ENCODE peak calls at places on chromosome 22, in ten cellular contexts. H, P, Y, W, Z, D, C, U, B and O are unnamed samples.

GRCh38 chr22:44472583-44472982 is 25.4 kb downstream of the RTL6 start:
- DNase-seq in W (no peak), P (no peak), Y (no peak), U (no peak), C (no peak), H (no peak), D (no peak), B (no peak), Z (no peak), O (no peak)

GRCh38 chr22:35392357-35392756 is 7.6 kb upstream of the MCM5 start:
- DNase-seq in C (no peak), H (no peak), Y (no peak), Z (no peak), D (no peak), B (no peak), W (peak; percentile 70), U (peak; percentile 72), P (no peak), O (no peak)

GRCh38 chr22:49735411-49736311 is 92.0 kb downstream of the BRD1 start:
- DNase-seq in D (no peak), Z (no peak), U (no peak), C (peak; percentile 88), B (no peak), H (no peak), W (peak; percentile 36), Y (peak; percentile 47), P (no peak), O (no peak)

GRCh38 chr22:30481711-30482110 is 9.9 kb upstream of the SEC14L3 start:
- DNase-seq in H (no peak), D (no peak), C (no peak), Y (no peak), W (no peak), U (no peak), P (no peak), Z (no peak), B (no peak), O (no peak)

GRCh38 chr22:47329727-47330653 is 567.5 kb downstream of the TBC1D22A start:
- DNase-seq in Y (no peak), C (no peak), W (no peak), P (no peak), Z (no peak), B (no peak), H (no peak), U (no peak), D (no peak), O (no peak)

GRCh38 chr22:32897400-32897799 is 95.9 kb downstream of the TIMP3 start:
- DNase-seq in B (no peak), Y (no peak), H (no peak), U (no peak), C (no peak), Z (no peak), D (no peak), W (no peak), P (no peak), O (peak; percentile 43)

GRCh38 chr22:29994941-29995340 is 85.3 kb upstream of the HORMAD2 start:
- DNase-seq in U (no peak), D (no peak), Y (no peak), Z (no peak), B (no peak), H (no peak), P (no peak), W (no peak), C (no peak), O (no peak)

GRCh38 chr22:37623075-37624016 is 14.7 kb downstream of the GGA1 start:
- DNase-seq in Z (peak; percentile 88), P (peak; percentile 72), U (peak; percentile 76), C (peak; percentile 86), Y (peak; percentile 85), D (no peak), H (peak; percentile 60), W (no peak), B (peak; percentile 83), O (peak; percentile 77)

GRCh38 chr22:39209756-39210155 is 35.0 kb downstream of the PDGFB start:
- DNase-seq in C (no peak), Y (peak; percentile 48), Z (no peak), W (no peak), H (peak; percentile 40), B (peak; percentile 32), P (no peak), U (no peak), D (no peak), O (no peak)

GRCh38 chr22:25358421-25359170 is 139.2 kb downstream of the CRYBB2 start:
- DNase-seq in Y (peak; percentile 40), B (no peak), H (no peak), C (no peak), D (no peak), Z (peak; percentile 32), P (no peak), W (peak; percentile 39), U (no peak), O (no peak)

GRCh38 chr22:24772493-24773220 is 1.9 kb downstream of the PIWIL3 start:
- DNase-seq in C (peak; percentile 83), H (no peak), W (no peak), P (no peak), Z (no peak), U (no peak), Y (no peak), B (no peak), D (peak; percentile 61), O (no peak)

GRCh38 chr22:48871176-48871840 is 956.4 kb downstream of the BRD1 start:
- DNase-seq in H (no peak), B (peak; percentile 18), W (peak; percentile 35), U (no peak), C (no peak), Y (peak; percentile 57), Z (no peak), D (no peak), P (no peak), O (no peak)

GRCh38 chr22:17087176-17088131 is 2.7 kb downstream of the IL17RA start:
- DNase-seq in D (no peak), C (no peak), B (no peak), Z (no peak), P (peak; percentile 81), U (no peak), H (no peak), W (peak; percentile 47), Y (peak; percentile 50), O (peak; percentile 69)

DNA sequence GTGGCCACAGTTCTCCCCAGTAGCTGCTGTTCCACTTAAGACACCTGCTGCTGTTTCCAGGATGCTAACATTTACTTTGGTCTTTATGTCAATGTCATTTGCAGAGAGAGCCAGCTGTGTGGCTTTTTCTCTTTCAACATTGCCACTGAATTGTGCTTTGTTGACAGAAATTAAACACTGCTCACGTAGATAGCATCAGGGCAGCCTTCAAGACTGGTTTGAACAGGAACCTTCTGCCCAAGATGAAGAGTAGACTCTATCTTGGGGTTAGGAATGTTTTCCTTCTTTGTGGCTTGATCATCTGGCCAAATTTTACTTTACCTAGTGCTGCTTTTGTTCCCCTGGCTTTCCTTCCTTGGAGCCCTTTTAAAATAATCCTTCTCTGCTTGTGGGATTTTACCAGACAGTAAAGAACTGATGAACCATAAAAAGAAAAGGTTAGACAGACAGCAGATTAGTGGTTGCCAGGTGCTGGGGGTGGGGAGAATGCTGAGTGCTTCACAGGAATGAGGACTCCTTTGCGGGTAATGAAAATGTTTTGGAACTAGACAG is 22.6 kb upstream of the XBP1 start:
- DNase-seq in U (peak; percentile 23), Y (no peak), P (peak; percentile 83), B (no peak), D (no peak), H (peak; percentile 64), C (peak; percentile 71), W (no peak), Z (no peak), O (no peak)
- H3K4me1 ChIP-seq in U (peaks cover 26% of the 10 kb centered on the region), Y (no peaks in the 10 kb centered on the region), P (peaks cover 53% of the 10 kb centered on the region), B (peaks cover 23% of the 10 kb centered on the region), D (peaks cover 3% of the 10 kb centered on the region), H (peaks cover 75% of the 10 kb centered on the region), C (peaks cover 22% of the 10 kb centered on the region), W (peaks cover 48% of the 10 kb centered on the region), Z (peaks cover 6% of the 10 kb centered on the region), O (no peaks in the 10 kb centered on the region)

GRCh38 chr22:36471341-36471821 is 10.1 kb downstream of the TXN2 start:
- DNase-seq in Y (peak; percentile 84), D (no peak), H (no peak), Z (peak; percentile 25), W (no peak), B (no peak), U (no peak), C (no peak), P (no peak), O (peak; percentile 57)
- H3K4me3 ChIP-seq in Y (peak overlapping the region; percentile 33), D (no peak overlapping the region), H (no peak overlapping the region), Z (no peak overlapping the region), W (no peak overlapping the region), B (no peak overlapping the region), U (peak overlapping the region; percentile 21), C (no peak overlapping the region), P (no peak overlapping the region), O (no peak overlapping the region)

GRCh38 chr22:41846268-41847002 is 13.5 kb downstream of the SREBF2 start:
- DNase-seq in U (no peak), Y (no peak), D (no peak), B (no peak), H (no peak), C (no peak), P (no peak), W (no peak), Z (no peak), O (no peak)

GRCh38 chr22:41844513-41844912 is 11.6 kb downstream of the SREBF2 start:
- DNase-seq in Z (no peak), H (peak; percentile 57), Y (no peak), C (no peak), D (no peak), P (no peak), W (no peak), U (no peak), B (peak; percentile 63), O (no peak)

GRCh38 chr22:41842996-41843970 is 10.4 kb downstream of the SREBF2 start:
- DNase-seq in C (no peak), U (no peak), H (peak; percentile 48), P (no peak), B (no peak), Y (no peak), W (no peak), Z (no peak), D (no peak), O (no peak)

GRCh38 chr22:41845380-41846267 is 12.7 kb downstream of the SREBF2 start:
- DNase-seq in P (no peak), W (no peak), D (no peak), Y (no peak), H (no peak), B (no peak), C (peak; percentile 27), Z (no peak), U (no peak), O (no peak)

DNA sequence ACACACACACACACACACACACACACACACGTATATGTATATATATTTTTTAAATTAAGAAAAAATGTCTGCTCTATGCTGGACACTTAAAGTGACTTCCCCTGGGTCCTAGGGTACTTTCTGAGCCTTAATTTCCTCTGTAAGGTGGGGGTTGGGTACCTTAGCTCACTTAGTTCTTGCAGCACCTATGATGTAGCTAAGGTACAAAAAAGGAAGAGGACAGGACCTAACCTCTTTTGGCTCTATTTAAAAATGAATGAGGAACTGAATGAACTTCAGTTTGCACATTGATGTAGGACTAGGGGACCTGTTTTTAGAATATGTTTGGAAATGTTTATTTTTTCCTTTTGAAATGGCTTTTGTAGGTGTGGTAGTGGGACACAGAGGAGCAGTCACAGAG is 11.1 kb downstream of the SREBF2 start:
- DNase-seq in P (no peak), W (no peak), D (no peak), H (no peak), U (no peak), B (no peak), C (no peak), Y (no peak), Z (no peak), O (no peak)
- H3K27ac ChIP-seq in P (no peak overlapping the region), W (no peak overlapping the region), D (no peak overlapping the region), H (peak overlapping the region; percentile 48), U (no peak overlapping the region), B (peak overlapping the region; percentile 5), C (peak overlapping the region; percentile 84), Y (no peak overlapping the region), Z (no peak overlapping the region), O (no peak overlapping the region)

GRCh38 chr22:26708256-26709009 is 51.0 kb downstream of the MIAT start:
- DNase-seq in C (no peak), B (no peak), H (no peak), W (no peak), U (no peak), D (no peak), P (no peak), Z (no peak), Y (no peak), O (no peak)
- H3K4me1 ChIP-seq in C (no peaks in the 10 kb centered on the region), B (no peaks in the 10 kb centered on the region), H (no peaks in the 10 kb centered on the region), W (no peaks in the 10 kb centered on the region), U (no peaks in the 10 kb centered on the region), D (no peaks in the 10 kb centered on the region), P (peaks cover 10% of the 10 kb centered on the region), Z (peaks cover 2% of the 10 kb centered on the region), Y (peaks cover 6% of the 10 kb centered on the region), O (peaks cover 55% of the 10 kb centered on the region)